ENCODE peak calls at places on chromosome 1, in four cellular contexts. B is activated CD8-positive, alpha-beta memory T cell treated with anti-CD3 and anti-CD28 coated beads, Interleukin-2, amount 50 U/mL, for 48 hours; E is epithelial cell of esophagus; G is adrenal gland. O is an unnamed sample.

GRCh38 chr1:182120411-182121258 is 59.1 kb upstream of the ZNF648 start:
- DNase-seq in E (peak), B (no peak), G (no peak), O (peak)

GRCh38 chr1:224168859-224169380 is 14.1 kb upstream of the DEGS1 start:
- DNase-seq in G (no peak), E (peak), B (no peak), O (no peak)

GRCh38 chr1:21831454-21831970 is 19.4 kb downstream of the LDLRAD2 start:
- DNase-seq in B (no peak), G (no peak), E (no peak), O (no peak)

GRCh38 chr1:19643113-19643512 is 998 bp upstream of the NBL1 start:
- DNase-seq in E (peak), G (no peak), B (peak), O (no peak)

GRCh38 chr1:89974211-89974610 is 20.7 kb upstream of the ZNF326 start:
- DNase-seq in G (no peak), E (no peak), B (no peak), O (no peak)

GRCh38 chr1:85307987-85308836 is 31.8 kb upstream of the BCL10 start:
- DNase-seq in G (peak), B (peak), E (peak), O (peak)

GRCh38 chr1:241555526-241555925 is 23.3 kb downstream of the KMO start:
- DNase-seq in B (no peak), E (no peak), G (no peak), O (no peak)

GRCh38 chr1:199394856-199395255 is 632.7 kb upstream of the NR5A2 start:
- DNase-seq in B (no peak), G (no peak), E (peak), O (no peak)

GRCh38 chr1:72178266-72178665 is 104.1 kb downstream of the NEGR1 start:
- DNase-seq in G (no peak), E (peak), B (no peak), O (no peak)

GRCh38 chr1:197027359-197027758 is 39.7 kb downstream of the F13B start:
- DNase-seq in E (peak), B (no peak), G (no peak), O (no peak)

O was measured in testis.